ENCODE peak calls at places on chromosomes 13 and 19, in eight cellular contexts. C is A673, J is IMR-90, X is upper lobe of right lung, U is colonic mucosa, T is BE2C, E is neural progenitor cell, F is tibial nerve. R is an unnamed sample. For H3K9me3 and H3K36me3, the result is how much of the 10 kb centered on the place peaks cover.

GRCh38 chr19:36417752-36418286 is 625 bp downstream of the ZFP82 start:
- DNase-seq in E (peak), X (no peak), T (peak), U (peak), C (no peak), F (no peak), J (no peak), R (no peak)

GRCh38 chr13:38697628-38698333 is 10.9 kb downstream of the FREM2 start:
- DNase-seq in F (no peak), E (peak), T (no peak), U (no peak), X (no peak), C (peak), J (no peak), R (no peak)

GRCh38 chr13:80214050-80214449 is 126.9 kb downstream of the SPRY2 start:
- DNase-seq in E (no peak), J (no peak), X (no peak), U (no peak), F (no peak), T (no peak), C (no peak), R (no peak)

GRCh38 chr19:14497347-14497921 is 1.5 kb upstream of the GIPC1 start:
- DNase-seq in J (no peak), C (no peak), T (no peak), F (no peak), X (peak), E (no peak), U (peak), R (peak)

GRCh38 chr19:43743059-43743458 is 11.7 kb downstream of the SMG9 start:
- DNase-seq in E (no peak), T (no peak), J (peak), X (no peak), U (no peak), C (no peak), F (no peak), R (no peak)

GRCh38 chr19:17677002-17677401 is 11.2 kb downstream of the UNC13A start:
- DNase-seq in J (no peak), T (no peak), F (no peak), U (no peak), C (no peak), X (no peak), E (peak), R (peak)

GRCh38 chr19:31553112-31553843 is 204.0 kb upstream of the TSHZ3 start:
- DNase-seq in F (peak), T (no peak), C (no peak), X (no peak), J (no peak), U (no peak), E (no peak), R (peak)

GRCh38 chr19:20186163-20186562 is 19.1 kb downstream of the ZNF486 start:
- DNase-seq in J (no peak), U (no peak), C (no peak), T (no peak), F (no peak), X (no peak), E (no peak), R (no peak)

GRCh38 chr19:13116282-13117175 is at the start of gene TRMT1:
- DNase-seq in U (peak), T (peak), X (peak), J (peak), E (peak), F (peak), C (peak), R (peak)

GRCh38 chr13:30429721-30430694 is 7.7 kb downstream of the UBE2L5 start:
- DNase-seq in E (no peak), T (no peak), F (no peak), X (no peak), C (peak), J (peak), U (no peak), R (no peak)

GRCh38 chr13:51585696-51586095 is 1.4 kb downstream of the WDFY2 start:
- DNase-seq in F (no peak), T (no peak), U (no peak), J (peak), C (peak), X (no peak), E (no peak), R (no peak)

GRCh38 chr19:18364826-18365528 is 21.0 kb upstream of the GDF15 start:
- DNase-seq in C (peak), X (peak), J (peak), U (peak), E (no peak), F (no peak), T (peak), R (peak)

GRCh38 chr13:113452942-113453901 is at the start of gene ADPRHL1:
- DNase-seq in E (no peak), C (no peak), J (no peak), U (no peak), X (peak), F (no peak), T (peak), R (no peak)

GRCh38 chr19:34962945-34963530 is 991 bp downstream of the ZNF792 start:
- DNase-seq in C (peak), F (no peak), J (peak), U (peak), T (peak), X (no peak), E (no peak), R (no peak)

GRCh38 chr13:33017410-33017929 is 1.2 kb downstream of the KL start:
- DNase-seq in X (no peak), F (peak), C (peak), J (peak), T (no peak), E (peak), U (peak), R (peak)
- H3K9me3 ChIP-seq in X (under half), F (under half), C (under half), J (under half), T (under half), E (under half), U (under half), R (under half)

DNA sequence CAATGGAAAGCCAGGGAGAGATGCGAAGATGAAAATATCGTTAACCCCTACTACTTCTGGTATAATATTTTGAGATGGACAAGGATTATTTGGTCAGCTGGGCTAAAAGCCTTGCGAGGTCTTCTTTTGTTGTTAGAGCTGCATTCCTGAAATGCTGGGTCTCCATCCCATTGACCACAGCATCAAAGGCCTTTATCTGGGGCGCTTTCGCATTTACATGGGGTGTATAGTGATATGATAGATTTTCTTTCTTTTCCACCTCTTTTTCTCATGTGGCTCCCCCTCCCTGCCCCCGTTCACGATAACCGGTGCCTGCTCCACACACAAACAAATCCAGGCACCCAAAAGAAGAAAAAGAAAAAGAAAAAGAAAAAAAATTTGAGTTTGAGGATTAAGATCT is 77.5 kb downstream of the ZNF536 start:
- DNase-seq in F (no peak), T (no peak), C (no peak), U (no peak), X (peak), J (no peak), E (peak), R (no peak)
- H3K4me3 ChIP-seq in F (peak), T (peak), C (peak), U (no peak), X (peak), J (no peak), E (peak), R (no peak)

DNA sequence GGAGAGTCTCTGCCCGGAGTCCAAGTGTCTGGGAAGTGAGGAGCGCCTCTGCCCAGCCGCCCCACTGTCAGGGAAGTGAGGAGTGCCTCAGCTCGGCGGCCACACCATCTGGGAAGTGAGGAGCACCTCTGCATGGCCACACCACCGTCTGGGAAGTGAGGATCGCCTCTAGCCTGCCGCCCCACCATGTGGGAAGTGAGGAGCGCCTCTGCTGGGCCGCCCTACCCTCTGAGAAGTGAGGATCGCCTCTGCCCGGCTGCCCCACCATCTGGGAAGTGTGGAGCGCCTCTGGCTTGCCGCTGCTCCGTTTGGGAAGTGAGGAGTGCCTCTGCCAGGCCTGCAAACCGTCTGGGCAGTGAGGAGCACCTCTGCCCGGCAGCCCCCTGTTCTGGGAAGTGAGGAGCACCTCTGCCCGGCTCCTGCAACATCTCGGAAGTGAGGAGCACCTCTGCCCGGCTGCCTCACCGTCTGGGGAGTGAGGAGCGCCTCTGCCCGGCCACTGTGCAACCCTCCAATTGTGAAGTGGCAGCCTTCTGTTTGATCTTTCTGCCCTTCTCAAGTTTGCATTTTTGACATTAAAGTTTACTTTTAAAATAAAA is 60.8 kb upstream of the CEACAM21 start:
- DNase-seq in F (no peak), E (no peak), U (no peak), T (no peak), C (no peak), J (no peak), X (no peak), R (no peak)
- H3K36me3 ChIP-seq in F (under half), E (under half), U (under half), T (under half), C (under half), J (under half), X (under half), R (under half)

GRCh38 chr19:37669336-37669963 is 14.2 kb upstream of the ZFP30 start:
- DNase-seq in F (no peak), U (no peak), E (no peak), T (no peak), X (no peak), C (no peak), J (no peak), R (no peak)
- H3K9me3 ChIP-seq in F (half or more), U (under half), E (under half), T (under half), X (half or more), C (half or more), J (under half), R (half or more)

GRCh38 chr13:19590423-19590822 is 29.1 kb upstream of the TPTE2 start:
- DNase-seq in X (no peak), C (no peak), F (no peak), J (no peak), T (no peak), E (no peak), U (no peak), R (no peak)

GRCh38 chr13:19589312-19589711 is 28.0 kb upstream of the TPTE2 start:
- DNase-seq in F (no peak), C (no peak), X (no peak), U (no peak), J (no peak), T (no peak), E (no peak), R (no peak)

GRCh38 chr13:19587635-19588300 is 26.4 kb upstream of the TPTE2 start:
- DNase-seq in C (peak), T (peak), J (peak), F (no peak), X (no peak), E (no peak), U (no peak), R (peak)

GRCh38 chr13:19591864-19592263 is 30.5 kb upstream of the TPTE2 start:
- DNase-seq in J (no peak), U (no peak), X (no peak), F (no peak), C (no peak), T (no peak), E (no peak), R (no peak)

GRCh38 chr13:19586904-19587634 is 25.7 kb upstream of the TPTE2 start:
- DNase-seq in T (peak), U (peak), C (peak), J (peak), E (no peak), F (no peak), X (peak), R (peak)
- H3K4me3 ChIP-seq in T (peak), U (no peak), C (peak), J (peak), E (no peak), F (no peak), X (peak), R (no peak)

GRCh38 chr13:111275995-111276618 is 44.3 kb upstream of the TEX29 start:
- DNase-seq in J (no peak), E (no peak), T (no peak), X (no peak), F (no peak), U (no peak), C (no peak), R (no peak)

GRCh38 chr13:111272117-111272516 is 48.3 kb upstream of the TEX29 start:
- DNase-seq in T (no peak), F (no peak), J (no peak), E (no peak), X (no peak), C (no peak), U (no peak), R (no peak)

GRCh38 chr13:111278258-111278657 is 42.2 kb upstream of the TEX29 start:
- DNase-seq in X (no peak), C (no peak), T (no peak), U (no peak), F (no peak), J (no peak), E (no peak), R (no peak)

GRCh38 chr13:111278711-111279110 is 41.7 kb upstream of the TEX29 start:
- DNase-seq in J (no peak), F (no peak), X (no peak), U (no peak), C (no peak), T (no peak), E (no peak), R (no peak)

GRCh38 chr13:111275382-111275781 is 45.1 kb upstream of the TEX29 start:
- DNase-seq in J (no peak), T (no peak), E (no peak), C (no peak), F (no peak), X (no peak), U (no peak), R (no peak)
- H3K36me3 ChIP-seq in J (under half), T (under half), E (under half), C (under half), F (under half), X (half or more), U (under half), R (under half)

GRCh38 chr19:12112238-12112637 is 27.9 kb downstream of the ZNF20 start:
- DNase-seq in U (no peak), J (no peak), F (no peak), X (no peak), E (no peak), T (no peak), C (no peak), R (no peak)
- H3K9me3 ChIP-seq in U (under half), J (under half), F (under half), X (under half), E (half or more), T (under half), C (half or more), R (under half)

GRCh38 chr13:63010072-63010658 is 1594.5 kb upstream of the PCDH20 start:
- DNase-seq in F (no peak), J (no peak), C (no peak), X (no peak), U (no peak), T (no peak), E (no peak), R (no peak)
- H3K4me3 ChIP-seq in F (no peak), J (no peak), C (no peak), X (no peak), U (no peak), T (no peak), E (no peak), R (no peak)

R was measured in mucosa of descending colon.